ENCODE peak calls at places on chromosomes 16 and 17, in ten cellular contexts. O is fibroblast of pulmonary artery; C is A673; Y is lung microvascular endothelial cell; R is naive thymus-derived CD4-positive, alpha-beta T cell; I is PC-9; J is stimulated activated CD8-positive, alpha-beta memory T cell treated with anti-CD3 and anti-CD28 coated beads, Interleukin-4, amount 100 ng/mL, for 4 hours; W is small intestine; V is H54; X is fibroblast of villous mesenchyme. M is an unnamed sample.

GRCh38 chr16:15523092-15523541 is 88.7 kb downstream of the BMERB1 start:
- DNase-seq in I (peak; percentile 49), R (no peak), V (no peak), Y (no peak), X (no peak), O (no peak), W (peak; percentile 41), C (no peak), J (no peak), M (no peak)

GRCh38 chr17:7612294-7612640 is 2.4 kb downstream of the FXR2 start:
- DNase-seq in C (no peak), I (no peak), V (no peak), O (peak; percentile 34), X (no peak), W (no peak), R (no peak), Y (no peak), J (no peak), M (peak; percentile 35)

GRCh38 chr17:9195961-9196668 is 174.8 kb downstream of the NTN1 start:
- DNase-seq in Y (no peak), O (no peak), W (peak; percentile 87), I (peak; percentile 83), V (no peak), R (no peak), J (no peak), C (peak; percentile 66), X (no peak), M (no peak)

GRCh38 chr17:74527756-74528155 is 3.5 kb downstream of the CD300LB start:
- DNase-seq in J (no peak), W (no peak), O (no peak), R (no peak), V (no peak), C (no peak), I (no peak), X (no peak), Y (no peak), M (no peak)

GRCh38 chr16:3115011-3115410 is 2.6 kb downstream of the ZNF205 start:
- DNase-seq in I (no peak), X (no peak), O (no peak), Y (no peak), R (no peak), C (no peak), W (no peak), J (no peak), V (no peak), M (no peak)

GRCh38 chr16:10120953-10121352 is 61.3 kb downstream of the GRIN2A start:
- DNase-seq in Y (no peak), I (no peak), O (no peak), X (no peak), C (no peak), J (no peak), V (no peak), W (no peak), R (no peak), M (no peak)

GRCh38 chr17:16948587-16949376 is 23.1 kb downstream of the TNFRSF13B start:
- DNase-seq in J (no peak), O (no peak), I (no peak), W (no peak), X (no peak), V (no peak), Y (no peak), R (no peak), C (no peak), M (no peak)

GRCh38 chr17:5583426-5584382 is 605 bp downstream of the NLRP1 start:
- DNase-seq in V (no peak), R (no peak), O (no peak), J (no peak), Y (no peak), C (no peak), W (no peak), I (no peak), X (peak; percentile 35), M (peak; percentile 67)

GRCh38 chr17:4180791-4181190 is 37.8 kb downstream of the CYB5D2 start:
- DNase-seq in I (no peak), X (no peak), J (no peak), O (no peak), Y (no peak), R (no peak), W (no peak), V (no peak), C (peak; percentile 68), M (no peak)

GRCh38 chr17:74192950-74193781 is 10.3 kb upstream of the RPL38 start:
- DNase-seq in J (no peak), R (no peak), V (no peak), W (peak; percentile 82), Y (no peak), I (no peak), O (no peak), X (peak; percentile 59), C (no peak), M (no peak)

M was measured in endothelial cell of umbilical vein.